ENCODE peak calls at places on chromosomes 16 and 17, in seven cellular contexts. Y is AG04450; R is CD4-positive, alpha-beta T cell; P is Peyer's patch; I is mesothelial cell of epicardium; Z is MCF 10A; D is CD8-positive, alpha-beta T cell. B is an unnamed sample.

GRCh38 chr16:50002190-50002589 is 22.8 kb upstream of the CNEP1R1 start:
- DNase-seq in Y (no peak), R (no peak), P (no peak), I (no peak), Z (peak), D (no peak), B (no peak)

GRCh38 chr17:80108321-80108971 is 7.1 kb downstream of the GAA start:
- DNase-seq in Y (no peak), R (no peak), P (peak), I (no peak), Z (no peak), D (no peak), B (no peak)

GRCh38 chr17:35141681-35142466 is at the start of gene NLE1:
- DNase-seq in Y (peak), R (peak), P (peak), I (peak), Z (peak), D (peak), B (peak)

GRCh38 chr16:15966420-15967222 is 17.2 kb downstream of the ABCC1 start:
- DNase-seq in Y (peak), R (no peak), P (no peak), I (no peak), Z (peak), D (no peak), B (peak)

GRCh38 chr17:64500923-64501765 is 4.3 kb upstream of the POLG2 start:
- DNase-seq in Y (no peak), R (no peak), P (no peak), I (no peak), Z (no peak), D (no peak), B (no peak)

GRCh38 chr17:61754124-61754523 is 109.2 kb downstream of the BRIP1 start:
- DNase-seq in Y (no peak), R (no peak), P (no peak), I (no peak), Z (no peak), D (no peak), B (no peak)

GRCh38 chr16:3173892-3174617 is 13.9 kb upstream of the OR1F1 start:
- DNase-seq in Y (no peak), R (no peak), P (no peak), I (no peak), Z (peak), D (no peak), B (no peak)

GRCh38 chr16:75254359-75254837 is 3.0 kb upstream of the BCAR1 start:
- DNase-seq in Y (no peak), R (no peak), P (no peak), I (no peak), Z (peak), D (no peak), B (peak)

GRCh38 chr17:75412455-75413317 is 7.2 kb upstream of the GRB2 start:
- DNase-seq in Y (peak), R (peak), P (peak), I (no peak), Z (peak), D (peak), B (peak)

GRCh38 chr17:36921131-36921851 is 16.0 kb upstream of the LHX1 start:
- DNase-seq in Y (no peak), R (no peak), P (no peak), I (no peak), Z (peak), D (no peak), B (peak)

GRCh38 chr16:71540-72341 is 690 bp downstream of the RHBDF1 start:
- DNase-seq in Y (no peak), R (no peak), P (peak), I (peak), Z (peak), D (no peak), B (peak)

GRCh38 chr17:21549107-21549687 is 143.1 kb upstream of the KCNJ18 start:
- DNase-seq in Y (no peak), R (no peak), P (no peak), I (no peak), Z (peak), D (no peak), B (peak)

GRCh38 chr17:29251969-29252866 is 5.6 kb downstream of the CRYBA1 start:
- DNase-seq in Y (no peak), R (no peak), P (no peak), I (no peak), Z (no peak), D (no peak), B (peak)

GRCh38 chr17:81814748-81815645 is 11.0 kb downstream of the GCGR start:
- DNase-seq in Y (no peak), R (no peak), P (no peak), I (peak), Z (no peak), D (no peak), B (no peak)

DNA sequence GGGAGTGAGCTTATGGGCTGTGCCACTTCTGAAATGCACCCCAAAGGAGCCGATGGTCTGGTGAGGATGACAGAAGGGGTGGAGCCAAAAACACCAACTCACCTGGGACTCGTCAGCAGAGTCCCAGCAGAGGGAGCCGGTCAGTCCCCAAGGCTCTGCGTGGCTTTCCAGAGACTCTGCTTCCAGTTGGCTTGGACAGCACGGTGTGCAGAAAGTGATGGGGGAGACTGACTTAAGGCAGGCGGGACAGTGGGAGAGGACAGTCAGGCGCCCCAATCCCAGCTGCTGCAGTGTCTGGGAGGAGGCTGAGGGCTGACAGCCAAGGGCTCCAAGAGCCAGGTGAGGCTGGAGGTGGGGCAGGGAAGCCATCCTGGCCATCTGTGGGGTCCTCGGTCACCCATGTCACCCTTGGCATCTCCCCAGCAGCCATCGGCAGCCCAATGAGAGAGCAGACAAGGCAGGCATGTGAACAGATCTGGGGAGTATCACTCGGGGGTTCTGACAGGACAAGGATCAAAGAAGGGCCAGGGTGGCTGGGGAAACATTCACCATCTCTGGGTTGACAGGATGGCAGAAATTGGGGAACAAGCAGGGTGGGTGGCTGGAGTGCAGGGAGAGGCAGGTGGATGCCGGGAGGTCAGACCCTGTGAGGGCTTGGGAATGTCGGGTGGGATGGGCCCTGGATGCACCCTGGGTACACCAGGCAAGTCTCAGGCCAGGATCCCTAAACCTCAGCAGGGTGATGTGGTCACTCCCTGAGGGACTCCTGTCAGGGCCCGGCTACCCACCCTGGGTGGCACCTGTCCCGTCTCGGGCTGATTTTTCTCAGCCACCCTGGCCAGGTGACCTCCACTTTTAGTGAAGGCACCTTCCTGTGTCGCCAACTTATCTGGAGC is 8.9 kb upstream of the KRTAP17-1 start:
- DNase-seq in Y (no peak), R (no peak), P (peak), I (no peak), Z (peak), D (no peak), B (no peak)
- TF ChIP-seq CTCF in Y (peak), R (peak), P (peak), I (no peak), Z (peak), D (no peak), B (peak)

GRCh38 chr16:8963825-8964441 is at the start of gene USP7:
- DNase-seq in Y (peak), R (peak), P (peak), I (peak), Z (peak), D (peak), B (peak)
- TF ChIP-seq CTCF in Y (no peak), R (no peak), P (peak), I (no peak), Z (no peak), D (no peak), B (no peak)

GRCh38 chr17:45839442-45839841 is 5.2 kb upstream of the SPPL2C start:
- DNase-seq in Y (no peak), R (no peak), P (no peak), I (no peak), Z (no peak), D (no peak), B (no peak)
- TF ChIP-seq CTCF in Y (no peak), R (no peak), P (no peak), I (no peak), Z (no peak), D (no peak), B (no peak)

GRCh38 chr17:42999003-42999525 is 845 bp downstream of the RPL27 start:
- DNase-seq in Y (no peak), R (no peak), P (no peak), I (no peak), Z (no peak), D (no peak), B (no peak)
- TF ChIP-seq CTCF in Y (no peak), R (no peak), P (no peak), I (no peak), Z (no peak), D (no peak), B (no peak)

B was measured in fibroblast of the aortic adventitia.